ENCODE peak calls at places on chromosomes 12 and 14, in seven cellular contexts. B, H, O, A, Y, L and T are unnamed samples.
A peak's percentile ranks its signal among the peaks of the same experiment; 100 is the strongest.

GRCh38 chr14:105388110-105388951 is 10.0 kb upstream of the TEX22 start:
- DNase-seq in A (no peak), B (no peak), Y (no peak), H (no peak), O (no peak), L (no peak), T (no peak)

GRCh38 chr14:65560340-65561027 is 148.0 kb downstream of the FUT8 start:
- DNase-seq in H (no peak), A (no peak), L (no peak), Y (no peak), O (no peak), B (no peak), T (peak; percentile 49)

GRCh38 chr12:123934829-123935228 is 37.8 kb downstream of the CCDC92 start:
- DNase-seq in B (no peak), A (no peak), Y (no peak), L (no peak), O (no peak), H (no peak), T (no peak)

GRCh38 chr14:56092761-56093160 is 25.4 kb upstream of the PELI2 start:
- DNase-seq in A (no peak), H (no peak), Y (no peak), L (no peak), O (no peak), B (no peak), T (no peak)

GRCh38 chr12:46494424-46494823 is 121.9 kb upstream of the SLC38A2 start:
- DNase-seq in Y (no peak), A (no peak), B (no peak), O (no peak), H (no peak), L (no peak), T (no peak)

GRCh38 chr12:88833641-88834116 is 253.4 kb upstream of the KITLG start:
- DNase-seq in L (no peak), Y (no peak), H (no peak), B (no peak), A (no peak), O (no peak), T (no peak)

GRCh38 chr12:123431951-123432886 is 4.3 kb downstream of the RILPL2 start:
- DNase-seq in O (no peak), B (no peak), L (peak; percentile 62), A (no peak), H (no peak), Y (no peak), T (no peak)

GRCh38 chr12:7609480-7609879 is 56.2 kb downstream of the APOBEC1 start:
- DNase-seq in Y (no peak), A (no peak), O (no peak), H (no peak), L (no peak), B (no peak), T (no peak)

GRCh38 chr12:100234591-100235304 is 32.1 kb downstream of the DEPDC4 start:
- DNase-seq in L (no peak), B (no peak), A (peak; percentile 25), H (no peak), Y (no peak), O (peak; percentile 32), T (peak; percentile 54)

GRCh38 chr12:54360717-54361456 is 3.4 kb downstream of the GPR84 start:
- DNase-seq in Y (peak; percentile 76), L (peak; percentile 53), H (peak; percentile 63), B (no peak), O (peak; percentile 7), A (peak; percentile 30), T (peak; percentile 60)

GRCh38 chr12:47017901-47018479 is 61.4 kb upstream of the PCED1B start:
- DNase-seq in Y (no peak), B (no peak), L (no peak), O (no peak), H (no peak), A (no peak), T (no peak)

GRCh38 chr12:2390133-2390532 is 337.3 kb downstream of the CACNA1C start:
- DNase-seq in A (no peak), H (no peak), Y (no peak), B (no peak), L (no peak), O (no peak), T (no peak)

GRCh38 chr14:86712176-86712575 is 1182.2 kb downstream of the FLRT2 start:
- DNase-seq in O (peak; percentile 30), L (no peak), B (no peak), A (no peak), Y (no peak), H (no peak), T (no peak)

GRCh38 chr14:33851931-33852330 is 98.9 kb downstream of the EGLN3 start:
- DNase-seq in L (no peak), O (no peak), A (no peak), B (no peak), Y (no peak), H (no peak), T (no peak)

GRCh38 chr12:104930388-104931326 is 27.4 kb downstream of the SLC41A2 start:
- DNase-seq in L (peak; percentile 67), H (no peak), A (peak; percentile 67), Y (no peak), O (no peak), B (no peak), T (no peak)

GRCh38 chr14:105067140-105067968 is 2.1 kb upstream of the GPR132 start:
- DNase-seq in B (no peak), Y (no peak), L (peak; percentile 81), H (no peak), O (no peak), A (no peak), T (no peak)

GRCh38 chr14:36423430-36423829 is 96.6 kb downstream of the NKX2-1 start:
- DNase-seq in B (no peak), O (no peak), Y (no peak), L (no peak), A (no peak), H (no peak), T (no peak)

GRCh38 chr12:12946686-12947355 is 5.1 kb downstream of the GPRC5D start:
- DNase-seq in O (no peak), Y (no peak), L (no peak), H (peak; percentile 60), B (no peak), A (no peak), T (no peak)

GRCh38 chr12:30870491-30871265 is 55.9 kb upstream of the TSPAN11 start:
- DNase-seq in Y (no peak), L (no peak), A (no peak), B (no peak), H (no peak), O (no peak), T (no peak)

GRCh38 chr12:127811988-127812387 is 455.0 kb upstream of the TMEM132C start:
- DNase-seq in O (peak; percentile 80), H (no peak), A (no peak), L (no peak), B (no peak), Y (no peak), T (no peak)

GRCh38 chr12:79933580-79934264 is 1.2 kb downstream of the PPP1R12A start:
- DNase-seq in A (no peak), H (no peak), L (peak; percentile 18), O (peak; percentile 37), B (no peak), Y (no peak), T (peak; percentile 45)

GRCh38 chr12:67701121-67701520 is 52.6 kb downstream of the DYRK2 start:
- DNase-seq in L (no peak), A (no peak), O (no peak), H (no peak), B (no peak), Y (no peak), T (no peak)